ENCODE peak calls at places on chromosomes 3 and 15, in four cellular contexts. J is A549, O is HepG2, H is GM12878. M is an unnamed sample.

GRCh38 chr3:171028025-171028778 is 1.7 kb upstream of the SLC2A2 start:
- DNase-seq in J (no peak), H (no peak), O (peak), M (no peak)

GRCh38 chr3:112136959-112137693 is 4.1 kb upstream of the GCSAM start:
- DNase-seq in J (peak), O (peak), H (no peak), M (peak)

GRCh38 chr3:100335137-100335833 is 728 bp downstream of the NIT2 start:
- DNase-seq in O (peak), H (no peak), J (peak), M (peak)

GRCh38 chr3:53196575-53197407 is 35.8 kb downstream of the PRKCD start:
- DNase-seq in O (peak), H (peak), J (peak), M (peak)

GRCh38 chr3:111338059-111338698 is 203.8 kb upstream of the CD96 start:
- DNase-seq in O (peak), J (peak), H (no peak), M (peak)

GRCh38 chr15:33031324-33031736 is 163.2 kb downstream of the FMN1 start:
- DNase-seq in H (no peak), O (no peak), J (no peak), M (no peak)

GRCh38 chr15:59258317-59258716 is 51.7 kb downstream of the LDHAL6B start:
- DNase-seq in H (no peak), J (no peak), O (no peak), M (no peak)

GRCh38 chr3:36548712-36549111 is 168.4 kb downstream of the STAC start:
- DNase-seq in J (no peak), H (no peak), O (no peak), M (no peak)

GRCh38 chr3:70556056-70556455 is 243.6 kb upstream of the MDFIC2 start:
- DNase-seq in J (no peak), H (no peak), O (no peak), M (no peak)

GRCh38 chr3:161423911-161424522 is 52.7 kb upstream of the SPTSSB start:
- DNase-seq in O (peak), H (no peak), J (peak), M (peak)

GRCh38 chr3:67335813-67336212 is 318.6 kb downstream of the SUCLG2 start:
- DNase-seq in H (no peak), J (no peak), O (no peak), M (no peak)

GRCh38 chr15:99438222-99438592 is 127.6 kb upstream of the MEF2A start:
- DNase-seq in H (no peak), J (no peak), O (no peak), M (no peak)
- TF ChIP-seq MYC in H (no peak), J (no peak), O (no peak), M (no peak)

DNA sequence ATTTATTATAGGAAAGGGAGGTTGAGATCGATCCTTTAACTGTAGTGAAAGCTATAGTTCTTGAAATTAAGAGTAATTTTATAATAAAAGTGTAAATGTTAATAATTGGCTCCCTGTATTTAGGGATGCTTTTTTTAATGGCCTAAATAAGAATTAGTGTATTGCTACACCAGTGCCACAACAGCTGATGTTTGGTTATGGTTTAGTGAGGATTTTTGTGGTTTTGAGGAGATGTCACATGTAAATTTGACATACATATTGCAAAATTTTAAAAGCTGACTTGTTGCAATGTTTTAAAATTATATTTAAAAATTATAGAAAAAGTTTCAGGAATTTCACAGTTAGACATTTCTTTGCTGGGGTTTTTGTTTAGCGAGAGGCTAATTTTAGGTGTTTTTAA is 3.9 kb downstream of the TSC22D2 start:
- DNase-seq in J (no peak), O (no peak), H (no peak), M (peak)
- TF ChIP-seq MYC in J (no peak), O (no peak), H (no peak), M (no peak)

GRCh38 chr15:95970326-95970725 is 360.2 kb upstream of the NR2F2 start:
- DNase-seq in H (no peak), J (no peak), O (no peak), M (no peak)

GRCh38 chr15:95975212-95975611 is 355.3 kb upstream of the NR2F2 start:
- DNase-seq in H (peak), O (no peak), J (no peak), M (no peak)

GRCh38 chr15:95972812-95973211 is 357.7 kb upstream of the NR2F2 start:
- DNase-seq in H (no peak), J (no peak), O (no peak), M (no peak)

GRCh38 chr15:95973566-95974256 is 356.8 kb upstream of the NR2F2 start:
- DNase-seq in J (no peak), O (no peak), H (peak), M (peak)

DNA sequence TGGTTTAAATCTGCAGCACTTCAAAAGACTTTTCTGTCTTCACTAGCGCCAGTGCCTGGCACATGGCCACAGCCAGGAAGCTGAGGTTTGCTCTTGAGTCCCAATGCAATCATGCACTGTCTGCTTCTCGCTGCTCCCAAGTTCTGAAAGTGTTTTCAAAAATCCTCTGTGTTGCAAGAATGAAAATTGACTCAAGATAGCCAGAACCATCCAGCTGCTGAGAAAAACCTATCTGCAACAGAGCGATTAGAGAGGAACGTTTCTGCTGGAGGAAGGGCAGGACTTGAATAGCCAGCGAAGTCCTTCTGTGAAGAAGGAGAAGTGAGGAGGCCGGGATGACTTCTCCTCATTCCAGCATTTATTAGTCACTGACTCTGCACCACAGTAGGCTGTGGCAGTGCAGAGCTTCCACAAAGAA is 358.4 kb upstream of the NR2F2 start:
- DNase-seq in O (no peak), J (no peak), H (no peak), M (peak)
- TF ChIP-seq MYC in O (no peak), J (no peak), H (no peak), M (no peak)

GRCh38 chr3:55823001-55823400 is 335.9 kb upstream of the WNT5A start:
- DNase-seq in O (no peak), J (no peak), H (no peak), M (no peak)
- TF ChIP-seq MYC in O (no peak), J (no peak), H (no peak), M (no peak)

GRCh38 chr3:69252631-69253030 is 130.2 kb upstream of the LMOD3 start:
- DNase-seq in O (no peak), J (no peak), H (no peak), M (no peak)
- TF ChIP-seq MYC in O (no peak), J (no peak), H (no peak), M (no peak)

GRCh38 chr3:11784962-11785361 is 61.7 kb downstream of the TAMM41 start:
- DNase-seq in J (no peak), H (no peak), O (no peak), M (peak)
- TF ChIP-seq MYC in J (no peak), H (no peak), O (no peak), M (no peak)

DNA sequence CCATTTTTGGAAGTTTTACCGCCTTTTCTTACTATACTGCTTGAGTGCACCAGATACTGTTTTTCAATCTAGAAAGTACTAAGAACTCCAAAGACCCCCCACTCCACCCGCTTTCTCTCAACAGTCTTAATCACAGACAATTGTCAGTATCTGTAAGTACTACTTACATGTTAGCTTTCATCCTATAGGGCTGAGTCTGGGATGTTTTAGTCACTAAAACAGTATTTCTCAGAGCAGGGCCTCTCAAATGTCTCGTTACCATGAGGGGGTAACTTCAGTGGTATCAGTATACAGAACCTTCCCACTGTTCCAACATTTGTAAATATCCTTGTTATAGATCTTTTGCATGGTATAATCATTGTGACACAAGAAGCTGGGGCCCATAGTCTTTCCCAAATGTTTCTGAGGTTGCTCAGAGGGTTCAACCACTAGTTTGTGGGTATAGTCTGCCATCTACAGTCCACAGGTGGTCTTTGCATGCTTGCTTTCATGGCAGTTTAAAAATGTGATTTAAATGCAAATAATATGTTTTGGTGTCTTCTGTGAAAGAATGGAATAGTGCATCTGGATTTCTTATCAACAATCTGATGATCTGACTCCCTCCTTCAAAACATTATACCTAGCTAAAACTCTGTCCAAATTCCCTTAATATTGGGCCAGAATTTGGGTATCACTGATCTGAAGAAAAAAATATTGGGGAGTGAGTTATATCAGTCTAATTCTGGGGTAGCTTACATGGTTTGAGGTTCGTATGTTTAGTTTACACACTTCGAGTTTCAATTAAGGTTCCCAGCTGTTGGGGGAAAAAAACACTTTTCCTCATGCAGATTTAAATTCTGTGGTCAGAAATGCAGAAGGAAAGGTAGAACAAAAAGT is 18.0 kb upstream of the DNAJC13 start:
- DNase-seq in O (peak), H (no peak), J (peak), M (peak)
- TF ChIP-seq MYC in O (no peak), H (no peak), J (no peak), M (no peak)

GRCh38 chr15:57216288-57216687 is 160.0 kb upstream of the CGNL1 start:
- DNase-seq in H (no peak), O (no peak), J (peak), M (peak)
- TF ChIP-seq MYC in H (no peak), O (no peak), J (no peak), M (no peak)

GRCh38 chr15:43376017-43376705 is 5.3 kb downstream of the TUBGCP4 start:
- DNase-seq in O (peak), J (peak), H (peak), M (peak)
- TF ChIP-seq MYC in O (no peak), J (no peak), H (no peak), M (no peak)